ENCODE peak calls at places on chromosome 4, in four cellular contexts. F, J, N and Q are unnamed samples.

GRCh38 chr4:144712775-144713174 is 66.8 kb downstream of the HHIP start:
- DNase-seq in J (no peak), F (no peak), N (no peak), Q (no peak)

GRCh38 chr4:128130621-128131020 is 69.5 kb downstream of the LARP1B start:
- DNase-seq in J (no peak), N (no peak), F (no peak), Q (no peak)

GRCh38 chr4:135277116-135277979 is 1075.8 kb upstream of the PABPC4L start:
- DNase-seq in J (no peak), F (peak; percentile 1), N (no peak), Q (no peak)

GRCh38 chr4:144509088-144509854 is 136.7 kb upstream of the HHIP start:
- DNase-seq in N (no peak), J (no peak), F (no peak), Q (no peak)

GRCh38 chr4:92307886-92308285 is 4.1 kb downstream of the GRID2 start:
- DNase-seq in J (no peak), N (no peak), F (no peak), Q (no peak)

GRCh38 chr4:181007751-181008150 is 1235.5 kb upstream of the TENM3 start:
- DNase-seq in N (no peak), J (no peak), F (no peak), Q (no peak)

GRCh38 chr4:2305766-2306501 is 44.0 kb upstream of the MXD4 start:
- DNase-seq in J (no peak), N (no peak), F (no peak), Q (no peak)

GRCh38 chr4:81562093-81562492 is 90.4 kb upstream of the RASGEF1B start:
- DNase-seq in N (no peak), F (no peak), J (no peak), Q (no peak)

GRCh38 chr4:81369898-81370297 is 101.8 kb downstream of the RASGEF1B start:
- DNase-seq in N (no peak), F (no peak), J (no peak), Q (no peak)

GRCh38 chr4:184019084-184019483 is 114.0 kb downstream of the STOX2 start:
- DNase-seq in N (no peak), F (no peak), J (no peak), Q (no peak)

GRCh38 chr4:55866973-55867574 is 13.6 kb downstream of the EXOC1 start:
- DNase-seq in N (no peak), F (peak; percentile 77), J (no peak), Q (no peak)

GRCh38 chr4:179325181-179325580 is 1882.9 kb upstream of the AGA start:
- DNase-seq in N (no peak), J (no peak), F (no peak), Q (no peak)

GRCh38 chr4:117495802-117496201 is 410.4 kb upstream of the TRAM1L1 start:
- DNase-seq in F (no peak), J (no peak), N (no peak), Q (no peak)

GRCh38 chr4:173014113-173014558 is 154.5 kb upstream of the GALNT7 start:
- DNase-seq in F (peak; percentile 93), J (no peak), N (no peak), Q (no peak)

GRCh38 chr4:157127571-157127970 is 51.6 kb downstream of the GLRB start:
- DNase-seq in F (peak; percentile 45), J (no peak), N (no peak), Q (no peak)

GRCh38 chr4:36349904-36350554 is 68.6 kb downstream of the DTHD1 start:
- DNase-seq in F (peak; percentile 16), J (no peak), N (no peak), Q (no peak)

GRCh38 chr4:88017516-88018302 is 10.3 kb downstream of the PKD2 start:
- DNase-seq in N (no peak), J (no peak), F (no peak), Q (no peak)

GRCh38 chr4:657338-658030 is 16.6 kb downstream of the ATP5ME start:
- DNase-seq in J (no peak), F (no peak), N (no peak), Q (no peak)

GRCh38 chr4:4333265-4333706 is 43.2 kb downstream of the ZBTB49 start:
- DNase-seq in N (no peak), F (no peak), J (no peak), Q (no peak)

GRCh38 chr4:78809928-78810835 is 34.0 kb downstream of the BMP2K start:
- DNase-seq in J (no peak), F (peak; percentile 89), N (no peak), Q (no peak)

GRCh38 chr4:44927361-44928061 is 201.2 kb upstream of the GNPDA2 start:
- DNase-seq in J (no peak), F (peak; percentile 54), N (no peak), Q (no peak)

GRCh38 chr4:168831919-168832745 is 177.9 kb downstream of the CBR4 start:
- DNase-seq in N (peak; percentile 33), F (peak; percentile 96), J (peak; percentile 54), Q (peak; percentile 56)

GRCh38 chr4:76206222-76206942 is 7.2 kb downstream of the SCARB2 start:
- DNase-seq in F (no peak), J (no peak), N (no peak), Q (no peak)

GRCh38 chr4:109332926-109333464 is 30.5 kb upstream of the COL25A1 start:
- DNase-seq in J (no peak), N (no peak), F (peak; percentile 74), Q (no peak)

GRCh38 chr4:145824469-145824868 is 114.2 kb downstream of the ZNF827 start:
- DNase-seq in F (peak; percentile 86), N (no peak), J (no peak), Q (no peak)

GRCh38 chr4:40409835-40410234 is 74.7 kb downstream of the CHRNA9 start:
- DNase-seq in N (no peak), J (no peak), F (no peak), Q (no peak)

GRCh38 chr4:2790583-2791517 is 2.0 kb upstream of the SH3BP2 start:
- DNase-seq in J (no peak), N (no peak), F (peak; percentile 40), Q (peak; percentile 56)

GRCh38 chr4:99816611-99817309 is at the start of gene DAPP1:
- DNase-seq in N (no peak), J (peak; percentile 0), F (peak; percentile 53), Q (no peak)

GRCh38 chr4:85677286-85677685 is 202.3 kb downstream of the ARHGAP24 start:
- DNase-seq in J (no peak), N (no peak), F (no peak), Q (no peak)

GRCh38 chr4:47434931-47435330 is 28.6 kb downstream of the COMMD8 start:
- DNase-seq in N (no peak), J (no peak), F (no peak), Q (no peak)

GRCh38 chr4:34771632-34772031 is 1472.7 kb downstream of the ARAP2 start:
- DNase-seq in J (no peak), F (peak; percentile 6), N (no peak), Q (no peak)

GRCh38 chr4:3408793-3409330 is 32.9 kb upstream of the HGFAC start:
- DNase-seq in F (peak; percentile 67), J (no peak), N (no peak), Q (no peak)